ENCODE peak calls at places on chromosomes 6 and 20, in nine cellular contexts. P is PC-3; R is ovary; V is MM.1S; B is BE2C; E is pancreas; K is vagina; Q is naive thymus-derived CD4-positive, alpha-beta T cell; J is thoracic aorta. L is an unnamed sample. For H3K27me3 and H3K9me3, the result is how much of the 10 kb centered on the place peaks cover.

GRCh38 chr6:69792292-69792691 is 4.5 kb downstream of the LMBRD1 start:
- DNase-seq in B (no peak), P (no peak), R (no peak), Q (no peak), K (no peak), J (no peak), E (no peak), V (no peak), L (no peak)

GRCh38 chr6:129790786-129791185 is 70.3 kb downstream of the TMEM244 start:
- DNase-seq in J (no peak), E (no peak), P (no peak), V (no peak), K (no peak), B (no peak), R (no peak), Q (no peak), L (no peak)

GRCh38 chr6:53309897-53310291 is 38.9 kb downstream of the ELOVL5 start:
- DNase-seq in J (no peak), E (no peak), B (no peak), R (no peak), P (no peak), V (no peak), K (no peak), Q (no peak), L (no peak)

GRCh38 chr6:44219053-44219814 is 2.5 kb downstream of the MYMX start:
- DNase-seq in J (peak), B (peak), V (peak), R (peak), K (peak), Q (no peak), E (peak), P (peak), L (peak)

GRCh38 chr6:166104872-166105271 is 62.8 kb downstream of the TBXT start:
- DNase-seq in V (no peak), Q (no peak), J (no peak), P (no peak), E (no peak), R (no peak), B (no peak), K (no peak), L (no peak)

GRCh38 chr6:19968201-19968600 is 131.0 kb downstream of the ID4 start:
- DNase-seq in K (no peak), V (no peak), E (no peak), Q (no peak), P (no peak), B (no peak), R (no peak), J (no peak), L (no peak)

GRCh38 chr6:100462990-100463684 is 1.6 kb downstream of the SIM1 start:
- DNase-seq in E (no peak), Q (no peak), J (no peak), K (no peak), R (no peak), B (no peak), P (no peak), V (no peak), L (no peak)

GRCh38 chr6:144262470-144263369 is 22.4 kb upstream of the UTRN start:
- DNase-seq in J (no peak), P (peak), Q (peak), K (no peak), E (no peak), B (no peak), V (no peak), R (no peak), L (no peak)

GRCh38 chr20:31572042-31572700 is 32.9 kb upstream of the ID1 start:
- DNase-seq in Q (no peak), V (peak), P (no peak), B (no peak), K (no peak), J (no peak), E (no peak), R (no peak), L (peak)

GRCh38 chr6:1612902-1613301 is 3.2 kb downstream of the FOXC1 start:
- DNase-seq in Q (no peak), E (no peak), V (no peak), K (no peak), R (no peak), P (peak), J (no peak), B (no peak), L (no peak)

GRCh38 chr6:41638002-41638800 is at the start of gene MDFI:
- DNase-seq in Q (no peak), K (no peak), P (no peak), E (no peak), R (peak), V (no peak), B (no peak), J (no peak), L (no peak)
- H3K27me3 ChIP-seq in Q (under half), K (under half), P (under half), E (under half), R (under half), V (half or more), B (under half), J (under half), L (half or more)

DNA sequence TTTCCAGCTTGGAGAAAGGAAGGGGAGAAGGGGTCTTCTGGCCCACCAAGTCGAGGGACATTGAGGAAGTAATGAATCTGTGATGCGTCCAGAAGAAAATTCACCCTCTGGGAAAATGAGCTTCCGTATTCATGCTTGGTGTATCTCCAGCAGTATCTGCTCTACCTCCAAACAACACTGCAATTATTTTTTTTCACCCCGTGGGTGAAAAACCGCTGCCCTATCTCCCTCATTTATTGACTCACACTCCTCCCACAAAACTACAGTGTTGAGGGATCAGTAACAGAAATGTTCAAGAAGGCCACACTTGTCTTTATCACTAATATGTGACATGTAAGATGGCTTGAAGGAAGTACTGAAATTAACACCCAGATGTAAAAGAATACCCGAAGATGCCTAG is 4.8 kb upstream of the TBX18 start:
- DNase-seq in R (no peak), P (no peak), J (no peak), Q (no peak), V (no peak), K (no peak), E (no peak), B (no peak), L (no peak)
- H3K9me3 ChIP-seq in R (under half), P (under half), J (under half), Q (under half), V (under half), K (under half), E (under half), B (under half), L (under half)

DNA sequence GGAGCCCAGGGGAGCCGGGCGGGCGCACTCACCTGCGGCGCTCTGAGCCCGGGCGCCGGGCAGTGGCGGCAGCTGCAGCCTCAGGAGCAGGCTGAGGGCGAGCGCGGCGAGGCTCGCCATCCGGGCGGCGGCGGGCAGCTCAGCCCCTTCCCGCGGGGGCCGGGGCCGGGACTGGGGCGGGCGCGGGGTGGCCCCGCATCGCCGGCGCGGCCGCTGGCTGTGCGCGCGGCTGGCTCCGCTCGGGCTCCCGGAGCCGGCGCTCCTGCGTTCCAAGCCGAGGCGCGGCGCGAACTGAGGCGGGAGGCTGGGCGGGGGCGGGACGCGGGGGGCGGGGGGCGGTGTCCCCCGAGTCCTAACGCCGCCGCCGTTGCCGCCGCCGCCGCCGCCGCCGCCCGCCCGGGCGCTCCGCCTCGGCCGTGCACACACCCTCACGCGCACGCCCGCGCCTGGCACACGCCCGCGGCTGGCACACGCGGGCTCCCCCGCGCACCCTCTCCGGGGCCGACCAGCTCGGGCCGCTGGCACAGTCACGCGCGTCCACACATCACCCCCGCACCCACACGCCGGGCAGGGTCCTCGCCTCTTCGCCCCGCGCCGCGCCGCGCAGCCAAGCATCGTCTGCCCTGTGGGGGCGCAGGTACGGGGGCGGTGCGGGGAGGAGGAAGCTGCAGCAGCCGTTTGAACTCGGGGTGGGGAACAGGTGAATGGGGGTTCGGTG is at the start of gene PTPRT:
- DNase-seq in V (no peak), Q (no peak), E (no peak), B (no peak), J (no peak), R (no peak), P (no peak), K (no peak), L (no peak)
- H3K27me3 ChIP-seq in V (under half), Q (under half), E (under half), B (half or more), J (under half), R (under half), P (half or more), K (under half), L (half or more)

GRCh38 chr6:22035690-22036089 is 261.1 kb downstream of the PRL start:
- DNase-seq in Q (no peak), K (no peak), R (no peak), V (no peak), B (no peak), P (no peak), J (no peak), E (no peak), L (no peak)

GRCh38 chr6:22041797-22042489 is 254.9 kb downstream of the PRL start:
- DNase-seq in Q (no peak), K (no peak), V (no peak), E (no peak), P (peak), J (no peak), B (no peak), R (no peak), L (no peak)

GRCh38 chr6:22036267-22036666 is 260.6 kb downstream of the PRL start:
- DNase-seq in V (no peak), J (no peak), E (no peak), Q (peak), K (no peak), P (peak), R (no peak), B (peak), L (no peak)

GRCh38 chr6:22030730-22031619 is 265.9 kb downstream of the PRL start:
- DNase-seq in R (no peak), P (no peak), J (no peak), Q (no peak), E (no peak), K (no peak), V (no peak), B (no peak), L (no peak)

DNA sequence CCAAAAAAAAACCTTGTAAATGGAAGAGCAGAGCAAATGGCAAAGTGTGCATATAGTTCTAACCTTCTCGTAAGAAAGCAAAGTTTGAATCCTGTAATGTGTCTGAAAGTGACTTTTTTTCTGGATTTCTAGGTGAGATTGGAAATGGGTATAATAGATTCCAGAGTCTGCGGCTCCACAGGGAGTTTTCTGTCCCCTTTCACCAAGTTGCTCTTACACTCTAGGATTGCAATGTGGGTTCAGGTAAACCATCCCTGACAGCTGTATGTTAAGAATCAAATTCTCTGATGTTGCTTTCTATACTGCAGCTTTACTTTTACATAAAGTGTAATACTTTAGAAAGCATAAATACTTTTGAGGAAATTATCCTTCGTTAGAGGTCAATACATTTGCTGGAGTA is 260.1 kb downstream of the PRL start:
- DNase-seq in E (no peak), R (no peak), V (no peak), P (no peak), Q (no peak), J (no peak), B (no peak), K (no peak), L (no peak)
- H3K9me3 ChIP-seq in E (under half), R (under half), V (under half), P (under half), Q (under half), J (under half), B (under half), K (under half), L (under half)

DNA sequence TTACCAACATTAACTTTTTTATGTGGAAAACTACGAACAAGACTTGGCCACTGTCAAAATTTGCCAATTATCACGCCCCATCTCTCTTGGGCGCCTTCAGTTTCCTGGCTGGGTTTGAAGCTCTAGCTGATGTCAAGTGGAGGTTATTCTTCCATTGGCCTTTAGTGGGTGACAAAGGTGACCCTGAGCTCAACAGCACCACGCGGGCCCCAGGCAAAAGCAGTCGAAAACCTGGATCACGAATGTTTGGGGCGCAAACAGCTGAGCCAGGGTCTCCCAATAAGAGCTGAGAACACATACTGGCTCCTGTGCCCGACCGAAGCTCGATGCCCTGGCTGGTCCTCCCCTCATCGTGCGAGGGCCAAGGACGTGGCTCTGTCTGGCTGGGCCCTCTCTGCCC is 26.8 kb downstream of the SLC17A9 start:
- DNase-seq in B (no peak), J (no peak), K (no peak), E (no peak), V (no peak), R (no peak), Q (no peak), P (no peak), L (no peak)
- H3K27me3 ChIP-seq in B (half or more), J (under half), K (under half), E (under half), V (half or more), R (under half), Q (under half), P (half or more), L (half or more)

GRCh38 chr20:24943731-24944130 is 5.3 kb upstream of the CST7 start:
- DNase-seq in V (no peak), P (no peak), B (no peak), Q (no peak), E (no peak), K (no peak), J (no peak), R (no peak), L (no peak)
- H3K9me3 ChIP-seq in V (under half), P (under half), B (under half), Q (under half), E (under half), K (under half), J (under half), R (under half), L (under half)

L was measured in left ventricle myocardium inferior.